ENCODE peak calls at places on chromosomes 13 and 19, in eight cellular contexts. T is fibroblast of lung, P is uterus, A is omental fat pad, F is ascending aorta, G is SK-N-SH, Q is psoas muscle, Y is AG09319. H is an unnamed sample.

GRCh38 chr13:96940961-96941360 is 53.3 kb downstream of the OXGR1 start:
- DNase-seq in T (no peak), P (no peak), A (no peak), F (no peak), G (no peak), Q (no peak), Y (no peak), H (no peak)

GRCh38 chr19:31532034-31532433 is 182.8 kb upstream of the TSHZ3 start:
- DNase-seq in T (no peak), P (no peak), A (no peak), F (no peak), G (no peak), Q (no peak), Y (no peak), H (no peak)

GRCh38 chr13:94548382-94549240 is 47.3 kb downstream of the TGDS start:
- DNase-seq in T (peak), P (peak), A (peak), F (no peak), G (peak), Q (no peak), Y (no peak), H (no peak)

GRCh38 chr13:92317066-92317465 is 909.5 kb upstream of the GPC6 start:
- DNase-seq in T (peak), P (no peak), A (no peak), F (no peak), G (no peak), Q (no peak), Y (no peak), H (no peak)

GRCh38 chr13:40536443-40537113 is 129.9 kb downstream of the FOXO1 start:
- DNase-seq in T (no peak), P (no peak), A (no peak), F (no peak), G (no peak), Q (no peak), Y (no peak), H (no peak)

GRCh38 chr13:105982219-105982618 is 553.2 kb downstream of the EFNB2 start:
- DNase-seq in T (no peak), P (no peak), A (no peak), F (no peak), G (no peak), Q (no peak), Y (no peak), H (no peak)

GRCh38 chr13:26621731-26622401 is 64.4 kb downstream of the WASF3 start:
- DNase-seq in T (no peak), P (no peak), A (no peak), F (no peak), G (no peak), Q (no peak), Y (no peak), H (no peak)

GRCh38 chr13:95793018-95793555 is 116.1 kb downstream of the DNAJC3 start:
- DNase-seq in T (peak), P (no peak), A (no peak), F (no peak), G (no peak), Q (no peak), Y (no peak), H (no peak)

GRCh38 chr13:77717508-77717907 is 20.0 kb downstream of the SLAIN1 start:
- DNase-seq in T (no peak), P (no peak), A (no peak), F (no peak), G (no peak), Q (no peak), Y (no peak), H (no peak)

GRCh38 chr19:14149509-14149994 is 13.2 kb upstream of the ASF1B start:
- DNase-seq in T (peak), P (peak), A (no peak), F (peak), G (peak), Q (peak), Y (no peak), H (no peak)

GRCh38 chr13:106133025-106133424 is 402.4 kb downstream of the EFNB2 start:
- DNase-seq in T (peak), P (no peak), A (no peak), F (no peak), G (no peak), Q (no peak), Y (no peak), H (no peak)

GRCh38 chr19:17125052-17125727 is 49.6 kb downstream of the MYO9B start:
- DNase-seq in T (peak), P (no peak), A (no peak), F (no peak), G (no peak), Q (no peak), Y (no peak), H (no peak)

GRCh38 chr19:1324792-1325567 is 39.3 kb downstream of the EFNA2 start:
- DNase-seq in T (peak), P (peak), A (peak), F (peak), G (peak), Q (peak), Y (peak), H (no peak)

GRCh38 chr13:95833713-95834112 is 156.8 kb downstream of the DNAJC3 start:
- DNase-seq in T (peak), P (no peak), A (no peak), F (no peak), G (no peak), Q (no peak), Y (no peak), H (no peak)

GRCh38 chr13:99310382-99311031 is 3.3 kb upstream of the GPR183 start:
- DNase-seq in T (peak), P (no peak), A (no peak), F (no peak), G (peak), Q (no peak), Y (peak), H (no peak)

GRCh38 chr13:37277435-37278144 is 172.1 kb upstream of the CSNK1A1L start:
- DNase-seq in T (peak), P (no peak), A (no peak), F (no peak), G (no peak), Q (no peak), Y (no peak), H (no peak)

GRCh38 chr19:7366701-7367420 is 18.1 kb downstream of the ARHGEF18 start:
- DNase-seq in T (peak), P (no peak), A (no peak), F (no peak), G (no peak), Q (no peak), Y (no peak), H (no peak)

GRCh38 chr13:66077286-66077685 is 1152.8 kb downstream of the PCDH9 start:
- DNase-seq in T (peak), P (no peak), A (no peak), F (no peak), G (no peak), Q (no peak), Y (no peak), H (no peak)

DNA sequence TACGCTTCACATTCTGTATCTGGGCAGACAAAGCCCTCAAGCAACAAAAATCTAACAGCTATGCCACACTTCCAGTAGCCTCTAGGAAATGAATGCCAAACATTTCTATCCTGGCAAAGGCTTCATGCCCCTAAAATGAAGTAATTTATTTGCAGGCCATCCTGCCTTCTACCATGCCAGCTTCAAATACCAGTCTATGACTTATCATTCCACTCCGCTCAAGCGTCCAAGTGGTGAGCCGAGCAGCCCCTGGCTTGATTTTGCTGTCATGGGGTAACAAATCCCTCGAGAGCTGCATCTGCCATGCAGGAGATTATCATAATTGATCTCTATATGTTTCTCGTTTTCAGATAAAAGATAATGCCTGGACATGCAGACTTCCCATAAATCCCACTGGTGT is 86.9 kb downstream of the LHFPL6 start:
- DNase-seq in T (peak), P (no peak), A (no peak), F (no peak), G (peak), Q (no peak), Y (no peak), H (no peak)
- TF ChIP-seq CTCF in T (no peak), P (no peak), A (no peak), F (no peak), G (no peak), Q (no peak), Y (no peak), H (no peak)

GRCh38 chr13:36183901-36184300 is 30.5 kb downstream of the SOHLH2 start:
- DNase-seq in T (no peak), P (no peak), A (no peak), F (no peak), G (no peak), Q (no peak), Y (no peak), H (no peak)
- TF ChIP-seq CTCF in T (no peak), P (no peak), A (no peak), F (no peak), G (no peak), Q (no peak), Y (no peak), H (no peak)

GRCh38 chr19:18412610-18413239 is 6.5 kb upstream of the SSBP4 start:
- DNase-seq in T (no peak), P (no peak), A (no peak), F (no peak), G (no peak), Q (no peak), Y (no peak), H (no peak)

GRCh38 chr19:18406749-18407148 is 9.3 kb upstream of the LRRC25 start:
- DNase-seq in T (no peak), P (no peak), A (no peak), F (no peak), G (no peak), Q (no peak), Y (no peak), H (no peak)

DNA sequence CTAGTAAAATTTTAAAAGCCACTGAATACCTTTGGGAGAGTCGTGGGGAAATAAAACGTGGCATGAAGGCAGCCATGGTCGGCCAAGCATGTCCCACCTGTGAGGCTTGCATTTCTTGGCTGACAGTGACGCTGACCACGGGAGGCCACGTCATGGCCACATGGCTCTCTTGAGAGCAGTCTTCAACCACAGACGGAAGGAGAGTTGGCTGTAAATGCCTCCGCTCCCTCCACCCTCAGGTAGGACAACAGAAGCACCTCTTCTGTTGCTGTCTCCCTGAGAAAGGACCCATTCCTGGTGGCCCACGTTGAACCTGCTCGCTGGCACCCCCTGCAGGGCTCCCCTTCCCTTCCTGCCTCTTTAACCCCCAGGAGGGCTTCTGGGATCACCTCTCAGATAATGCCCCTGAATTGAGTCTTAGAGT is 10.6 kb upstream of the LRRC25 start:
- DNase-seq in T (no peak), P (no peak), A (no peak), F (no peak), G (peak), Q (no peak), Y (no peak), H (no peak)
- TF ChIP-seq CTCF in T (peak), P (no peak), A (no peak), F (no peak), G (peak), Q (peak), Y (peak), H (peak)

GRCh38 chr19:38919837-38920528 is 8.0 kb upstream of the CCER2 start:
- DNase-seq in T (no peak), P (no peak), A (no peak), F (no peak), G (peak), Q (no peak), Y (no peak), H (no peak)

GRCh38 chr19:38917516-38917915 is 5.5 kb upstream of the CCER2 start:
- DNase-seq in T (no peak), P (no peak), A (no peak), F (no peak), G (peak), Q (no peak), Y (no peak), H (no peak)

GRCh38 chr19:38918526-38918925 is 6.5 kb upstream of the CCER2 start:
- DNase-seq in T (no peak), P (no peak), A (no peak), F (no peak), G (peak), Q (no peak), Y (no peak), H (no peak)

GRCh38 chr19:38915329-38916321 is 3.6 kb upstream of the CCER2 start:
- DNase-seq in T (no peak), P (no peak), A (no peak), F (no peak), G (peak), Q (no peak), Y (no peak), H (no peak)

DNA sequence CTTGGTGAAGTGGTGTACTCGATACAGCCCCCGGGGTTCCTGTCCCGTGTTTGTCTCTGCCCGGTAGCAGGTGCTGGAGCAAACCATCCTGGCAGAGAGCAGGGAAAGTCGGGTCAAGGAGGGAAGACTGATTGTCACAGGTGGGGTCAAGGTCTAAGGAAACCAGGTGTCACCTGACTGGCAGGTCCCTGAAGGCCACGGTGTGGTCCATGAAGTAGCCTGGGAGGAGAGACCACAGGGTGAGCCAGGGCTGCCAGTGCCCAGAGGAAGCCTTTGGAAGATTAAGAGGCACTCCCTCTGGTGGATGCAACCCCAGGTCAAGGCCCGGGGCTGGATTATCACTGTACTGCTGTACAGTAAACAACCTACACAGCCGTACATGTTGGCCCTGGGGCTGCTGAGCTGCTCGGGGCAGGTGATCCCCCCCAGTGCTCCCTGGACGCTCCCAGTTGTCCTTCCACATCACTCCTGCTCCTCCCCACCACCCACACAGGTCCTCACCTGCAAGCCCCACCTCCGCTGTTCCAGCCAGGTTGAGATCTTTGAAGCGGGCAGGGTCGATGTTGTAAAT is 6.0 kb upstream of the CCER2 start:
- DNase-seq in T (no peak), P (no peak), A (no peak), F (no peak), G (peak), Q (no peak), Y (no peak), H (no peak)
- TF ChIP-seq CTCF in T (no peak), P (no peak), A (no peak), F (no peak), G (peak), Q (no peak), Y (no peak), H (peak)

GRCh38 chr13:23810842-23811241 is 78.4 kb downstream of the MIPEP start:
- DNase-seq in T (no peak), P (no peak), A (no peak), F (no peak), G (no peak), Q (no peak), Y (no peak), H (no peak)
- TF ChIP-seq CTCF in T (no peak), P (no peak), A (no peak), F (no peak), G (no peak), Q (no peak), Y (no peak), H (peak)

DNA sequence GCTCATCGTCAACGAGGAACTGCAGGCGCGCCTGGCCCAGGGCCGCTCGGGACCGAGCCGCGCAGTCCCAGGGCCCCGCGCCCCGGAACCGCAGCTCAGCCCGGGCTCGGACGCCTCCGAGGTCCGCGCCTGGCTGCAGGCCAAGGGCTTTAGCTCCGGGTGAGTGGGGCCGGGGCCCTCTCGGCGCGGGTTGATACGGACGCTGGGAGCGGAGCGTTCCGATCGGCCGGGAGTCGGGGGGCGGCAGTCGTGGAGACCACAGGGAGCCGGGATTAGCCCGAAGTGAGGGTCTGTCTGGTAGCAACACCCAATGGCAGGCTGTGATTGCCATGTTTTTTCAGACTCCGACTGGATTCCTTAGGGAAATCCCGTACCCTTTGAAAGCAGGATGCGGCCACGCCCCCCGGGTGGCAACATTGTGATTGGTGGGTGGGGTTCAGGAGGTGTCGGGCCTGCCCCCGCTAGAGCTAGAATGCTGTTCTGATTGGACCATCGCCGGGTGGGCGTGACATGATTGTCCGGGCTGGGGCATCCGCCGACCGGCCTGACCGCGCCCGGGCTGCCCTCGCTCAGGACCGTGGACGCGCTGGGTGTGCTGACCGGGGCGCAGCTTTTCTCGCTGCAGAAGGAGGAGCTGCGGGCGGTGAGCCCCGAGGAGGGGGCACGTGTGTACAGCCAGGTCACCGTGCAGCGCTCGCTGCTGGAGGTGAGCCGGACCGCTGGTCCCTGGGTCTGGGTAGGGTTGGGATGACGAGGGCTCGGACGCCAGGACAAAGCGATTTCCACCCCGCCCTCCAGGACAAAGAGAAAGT is 11.3 kb downstream of the EPS8L1 start:
- DNase-seq in T (peak), P (peak), A (peak), F (peak), G (peak), Q (peak), Y (peak), H (peak)
- TF ChIP-seq CTCF in T (no peak), P (no peak), A (no peak), F (no peak), G (no peak), Q (no peak), Y (no peak), H (no peak)

GRCh38 chr19:33214621-33215020 is 11.0 kb downstream of the SLC7A10 start:
- DNase-seq in T (peak), P (no peak), A (no peak), F (no peak), G (peak), Q (no peak), Y (no peak), H (peak)
- TF ChIP-seq CTCF in T (peak), P (no peak), A (no peak), F (no peak), G (peak), Q (no peak), Y (peak), H (peak)

GRCh38 chr19:11296264-11296663 is 304 bp downstream of the TSPAN16 start:
- DNase-seq in T (no peak), P (peak), A (no peak), F (no peak), G (no peak), Q (peak), Y (no peak), H (no peak)

GRCh38 chr19:11295180-11295579 is 780 bp upstream of the TSPAN16 start:
- DNase-seq in T (no peak), P (no peak), A (no peak), F (no peak), G (no peak), Q (no peak), Y (no peak), H (no peak)

GRCh38 chr19:11291991-11292390 is 4.0 kb upstream of the TSPAN16 start:
- DNase-seq in T (no peak), P (no peak), A (no peak), F (no peak), G (no peak), Q (no peak), Y (no peak), H (no peak)

GRCh38 chr19:11293468-11294389 is 2.2 kb upstream of the TSPAN16 start:
- DNase-seq in T (peak), P (peak), A (peak), F (peak), G (peak), Q (peak), Y (peak), H (peak)

GRCh38 chr19:11295665-11296245 is at the start of gene TSPAN16:
- DNase-seq in T (no peak), P (peak), A (no peak), F (no peak), G (peak), Q (no peak), Y (no peak), H (no peak)
- TF ChIP-seq CTCF in T (no peak), P (no peak), A (no peak), F (no peak), G (peak), Q (no peak), Y (peak), H (no peak)

DNA sequence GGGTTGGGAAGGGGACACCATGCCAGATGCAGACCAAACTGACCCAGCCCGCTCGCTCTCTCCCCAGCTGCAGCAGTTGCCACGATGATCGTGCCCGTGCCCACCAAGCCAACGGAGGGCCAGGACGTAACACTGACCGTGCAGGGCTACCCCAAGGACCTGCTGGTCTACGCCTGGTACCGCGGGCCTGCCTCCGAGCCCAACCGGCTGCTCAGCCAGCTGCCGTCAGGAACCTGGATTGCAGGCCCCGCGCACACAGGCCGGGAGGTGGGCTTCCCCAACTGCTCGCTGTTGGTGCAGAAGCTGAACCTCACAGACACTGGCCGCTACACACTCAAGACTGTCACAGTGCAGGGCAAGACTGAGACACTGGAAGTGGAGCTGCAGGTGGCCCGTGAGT is 8.8 kb downstream of the CEACAM16 start:
- DNase-seq in T (no peak), P (no peak), A (no peak), F (no peak), G (no peak), Q (no peak), Y (no peak), H (no peak)
- TF ChIP-seq CTCF in T (no peak), P (no peak), A (no peak), F (no peak), G (no peak), Q (no peak), Y (no peak), H (no peak)

H was measured in neural crest cell.